ENCODE peak calls at places on chromosomes 1 and 21, in six cellular contexts. F is IMR-90, T is mesenchymal stem cell, J is mesendoderm, I is H1, D is trophoblast cell. Q is an unnamed sample.

GRCh38 chr1:220818421-220819173 is 31.9 kb downstream of the MTARC1 start:
- DNase-seq in D (peak; percentile 56), F (peak; percentile 98), J (peak; percentile 67), I (peak; percentile 38), T (peak; percentile 99), Q (no peak)

GRCh38 chr1:156708245-156708661 is 2.9 kb upstream of the CRABP2 start:
- DNase-seq in T (no peak), D (no peak), J (peak; percentile 95), I (no peak), F (no peak), Q (no peak)

GRCh38 chr1:100316622-100317021 is 35.7 kb upstream of the CDC14A start:
- DNase-seq in F (no peak), I (no peak), T (no peak), J (no peak), D (no peak), Q (no peak)

GRCh38 chr1:113686891-113687624 is 72.2 kb downstream of the PHTF1 start:
- DNase-seq in I (no peak), J (no peak), T (peak; percentile 8), F (peak; percentile 81), D (no peak), Q (no peak)

GRCh38 chr1:107432108-107432507 is 291.3 kb downstream of the NTNG1 start:
- DNase-seq in F (no peak), J (peak; percentile 18), T (no peak), I (peak; percentile 31), D (no peak), Q (no peak)

GRCh38 chr1:58032621-58033073 is 513.9 kb downstream of the OMA1 start:
- DNase-seq in T (no peak), J (no peak), D (no peak), I (no peak), F (no peak), Q (no peak)

GRCh38 chr21:17911628-17912027 is 92.5 kb upstream of the C21orf91 start:
- DNase-seq in J (no peak), D (no peak), I (no peak), T (no peak), F (peak; percentile 42), Q (no peak)

GRCh38 chr1:97796716-97797115 is 124.1 kb downstream of the DPYD start:
- DNase-seq in F (peak; percentile 8), J (peak; percentile 3), I (no peak), T (peak; percentile 6), D (no peak), Q (no peak)

GRCh38 chr1:197210426-197210825 is 57.6 kb upstream of the CRB1 start:
- DNase-seq in D (no peak), I (no peak), T (no peak), J (no peak), F (no peak), Q (no peak)

GRCh38 chr1:62263006-62263812 is 56.0 kb downstream of the KANK4 start:
- DNase-seq in F (no peak), J (peak; percentile 66), I (no peak), D (no peak), T (no peak), Q (peak; percentile 31)

GRCh38 chr1:101317590-101317989 is 80.8 kb downstream of the S1PR1 start:
- DNase-seq in J (no peak), T (no peak), F (no peak), D (no peak), I (no peak), Q (no peak)

GRCh38 chr1:31640964-31641363 is 3.7 kb downstream of the PEF1 start:
- DNase-seq in J (peak; percentile 35), F (no peak), D (no peak), T (no peak), I (no peak), Q (no peak)

GRCh38 chr1:36329817-36330216 is 6.4 kb upstream of the EVA1B start:
- DNase-seq in F (no peak), T (no peak), I (no peak), D (no peak), J (no peak), Q (no peak)

GRCh38 chr1:55725378-55725777 is 510.2 kb upstream of the USP24 start:
- DNase-seq in F (peak; percentile 64), T (peak; percentile 32), J (no peak), I (no peak), D (no peak), Q (no peak)

GRCh38 chr1:160800645-160801408 is 4.9 kb downstream of the LY9 start:
- DNase-seq in I (no peak), T (no peak), J (no peak), F (no peak), D (no peak), Q (no peak)

GRCh38 chr1:154714638-154715037 is 106.7 kb upstream of the ADAR start:
- DNase-seq in F (peak; percentile 10), D (peak; percentile 42), I (no peak), J (peak; percentile 59), T (peak; percentile 59), Q (no peak)

GRCh38 chr1:153403421-153404085 is 12.7 kb upstream of the S100A8 start:
- DNase-seq in T (no peak), D (no peak), J (no peak), I (no peak), F (no peak), Q (no peak)

GRCh38 chr1:21834094-21834493 is 22.0 kb downstream of the LDLRAD2 start:
- DNase-seq in T (no peak), I (no peak), D (no peak), F (no peak), J (no peak), Q (no peak)

GRCh38 chr21:36202721-36203602 is 46.3 kb downstream of the DOP1B start:
- DNase-seq in T (peak; percentile 33), F (peak; percentile 47), D (peak; percentile 69), I (no peak), J (no peak), Q (no peak)

GRCh38 chr1:107683198-107683657 is 281.8 kb downstream of the VAV3 start:
- DNase-seq in J (no peak), I (no peak), T (no peak), D (peak; percentile 96), F (no peak), Q (no peak)

GRCh38 chr1:236120725-236121153 is 21.6 kb upstream of the GPR137B start:
- DNase-seq in D (no peak), I (no peak), J (no peak), F (no peak), T (no peak), Q (no peak)

GRCh38 chr1:16978589-16979474 is 1.6 kb downstream of the MFAP2 start:
- DNase-seq in D (no peak), I (no peak), T (peak; percentile 71), F (peak; percentile 86), J (no peak), Q (no peak)

GRCh38 chr21:44354775-44355771 is 1.7 kb downstream of the TRPM2 start:
- DNase-seq in D (no peak), I (no peak), F (no peak), T (no peak), J (no peak), Q (no peak)
- H4K8ac ChIP-seq in D (no peak overlapping the region), I (no peak overlapping the region), F (no peak overlapping the region), T (no peak overlapping the region), J (no peak overlapping the region), Q (no peak overlapping the region)

GRCh38 chr1:89023026-89023425 is 360 bp upstream of the GBP3 start:
- DNase-seq in J (no peak), D (no peak), T (no peak), F (no peak), I (no peak), Q (no peak)

GRCh38 chr1:89025928-89026327 is 3.3 kb upstream of the GBP3 start:
- DNase-seq in D (no peak), J (no peak), F (no peak), I (no peak), T (no peak), Q (no peak)

DNA sequence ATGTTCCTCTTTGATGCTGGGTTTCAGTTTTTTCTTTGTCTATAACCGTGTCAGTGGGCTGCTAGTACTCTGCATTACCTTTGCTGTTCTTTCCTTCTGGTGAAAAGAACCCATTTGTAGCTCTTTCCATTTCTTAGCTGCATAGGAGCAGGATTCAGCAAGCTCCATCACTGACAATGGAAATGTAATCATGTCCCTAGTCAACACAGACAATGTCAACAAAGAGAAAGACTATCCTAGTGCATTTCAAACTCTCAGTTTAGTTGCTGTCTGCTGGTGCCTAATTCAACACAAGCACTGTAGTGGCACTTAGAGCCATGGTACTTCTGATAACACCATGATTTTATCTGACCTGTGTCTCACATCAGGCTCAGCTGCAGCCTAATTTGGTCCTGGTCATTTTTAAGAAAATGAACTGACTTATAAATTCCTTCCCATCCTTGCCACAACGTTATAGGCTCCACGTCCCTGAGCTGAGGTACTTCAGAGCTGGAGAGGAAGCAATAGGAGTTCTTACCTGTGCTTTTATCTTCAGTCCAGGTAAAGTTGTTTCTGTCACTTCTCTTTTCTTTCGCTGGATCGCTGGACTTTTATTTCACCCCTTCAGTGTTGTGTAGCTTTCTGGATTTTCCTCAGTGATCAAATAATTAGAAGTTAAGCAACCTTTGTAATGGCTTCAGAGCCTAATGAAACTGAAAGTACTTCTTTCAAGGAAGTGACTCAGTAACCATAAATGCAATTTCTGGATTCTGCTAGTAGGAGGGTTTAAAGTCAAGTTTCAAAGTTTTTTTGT is at the start of gene GBP3:
- DNase-seq in J (no peak), I (no peak), F (peak; percentile 75), D (no peak), T (peak; percentile 86), Q (no peak)
- H3K4me3 ChIP-seq in J (no peak within 1 kb of the TSS), I (no peak within 1 kb of the TSS), F (peak within 1 kb of the TSS; percentile 81), D (no peak within 1 kb of the TSS), T (no peak within 1 kb of the TSS), Q (no peak within 1 kb of the TSS)

DNA sequence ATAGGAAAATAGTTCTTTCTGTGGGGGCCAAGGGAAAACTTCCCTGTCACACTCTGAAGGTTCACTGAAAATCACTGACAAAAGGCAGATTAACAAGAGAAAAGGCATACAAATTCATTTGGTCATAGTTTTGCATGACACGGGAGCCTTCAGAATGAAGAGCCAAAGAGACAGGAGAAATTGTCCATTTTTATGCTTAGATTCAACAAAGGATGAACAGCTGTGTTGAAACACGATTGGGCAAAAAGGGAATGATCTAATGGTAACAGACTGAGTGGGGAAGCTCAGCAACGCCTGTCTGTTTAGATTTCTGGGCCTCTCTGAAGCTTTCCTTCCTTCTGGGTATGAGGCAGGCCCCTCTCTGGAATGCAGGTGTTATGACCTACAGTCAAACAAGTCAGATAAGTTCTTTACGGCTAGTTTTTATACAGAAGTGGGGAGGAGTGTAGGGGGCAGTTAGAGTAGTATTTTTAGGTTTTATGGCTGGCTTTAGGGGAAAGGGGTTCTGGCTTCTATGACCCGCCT is 154.6 kb downstream of the RGS7 start:
- DNase-seq in J (peak; percentile 40), T (no peak), D (no peak), F (no peak), I (no peak), Q (no peak)
- H3K18ac ChIP-seq in J (no peak overlapping the region), T (no peak overlapping the region), D (no peak overlapping the region), F (no peak overlapping the region), I (no peak overlapping the region), Q (no peak overlapping the region)

GRCh38 chr1:15439325-15439724 is 1.1 kb downstream of the CTRC start:
- DNase-seq in F (no peak), J (no peak), I (no peak), D (no peak), T (no peak), Q (no peak)

GRCh38 chr1:15432327-15432726 is 5.9 kb upstream of the CTRC start:
- DNase-seq in D (no peak), T (no peak), J (no peak), I (no peak), F (no peak), Q (no peak)

GRCh38 chr1:15436881-15437449 is 1.3 kb upstream of the CTRC start:
- DNase-seq in T (no peak), I (no peak), F (no peak), J (no peak), D (no peak), Q (no peak)

GRCh38 chr1:15433471-15433870 is 4.8 kb upstream of the CTRC start:
- DNase-seq in T (no peak), D (no peak), J (no peak), F (no peak), I (no peak), Q (no peak)

GRCh38 chr1:15435239-15436077 is 2.8 kb upstream of the CTRC start:
- DNase-seq in F (no peak), J (no peak), I (no peak), D (no peak), T (no peak), Q (no peak)
- H4K8ac ChIP-seq in F (no peak overlapping the region), J (no peak overlapping the region), I (no peak overlapping the region), D (no peak overlapping the region), T (peak overlapping the region; percentile 45), Q (peak overlapping the region; percentile 67)